ENCODE peak calls at places on chromosome 6, in seven cellular contexts. H is fibroblast of lung; R is iPS-NIHi11; Q is hippocampal formation; L is naive thymus-derived CD8-positive, alpha-beta T cell; T is T-helper 2 cell; U is GF-D8. X is an unnamed sample.

GRCh38 chr6:10460096-10460495 is 45.2 kb upstream of the TFAP2A start:
- DNase-seq in H (no peak), R (no peak), Q (no peak), L (no peak), T (no peak), U (no peak), X (peak; percentile 39)

GRCh38 chr6:99333068-99333467 is 16.4 kb downstream of the FAXC start:
- DNase-seq in H (no peak), R (no peak), Q (no peak), L (no peak), T (no peak), U (no peak), X (no peak)

GRCh38 chr6:16802071-16802470 is 40.8 kb upstream of the ATXN1 start:
- DNase-seq in H (peak; percentile 79), R (no peak), Q (no peak), L (no peak), T (no peak), U (no peak), X (no peak)

GRCh38 chr6:16737389-16737788 is 23.9 kb downstream of the ATXN1 start:
- DNase-seq in H (peak; percentile 55), R (no peak), Q (no peak), L (no peak), T (no peak), U (no peak), X (no peak)

GRCh38 chr6:13278184-13278583 is 50.2 kb downstream of the TBC1D7 start:
- DNase-seq in H (no peak), R (peak; percentile 64), Q (no peak), L (no peak), T (no peak), U (no peak), X (peak; percentile 66)

GRCh38 chr6:135481786-135482369 is 15.7 kb downstream of the AHI1 start:
- DNase-seq in H (peak; percentile 42), R (no peak), Q (no peak), L (no peak), T (peak; percentile 26), U (peak; percentile 25), X (no peak)

GRCh38 chr6:112180095-112180820 is 74.1 kb downstream of the LAMA4 start:
- DNase-seq in H (peak; percentile 93), R (peak; percentile 48), Q (no peak), L (peak; percentile 10), T (peak; percentile 81), U (peak; percentile 22), X (peak; percentile 41)

GRCh38 chr6:25868784-25869183 is 5.3 kb downstream of the SLC17A3 start:
- DNase-seq in H (no peak), R (no peak), Q (no peak), L (no peak), T (no peak), U (no peak), X (no peak)

GRCh38 chr6:100175814-100176275 is 181.8 kb upstream of the MCHR2 start:
- DNase-seq in H (peak; percentile 88), R (no peak), Q (no peak), L (no peak), T (no peak), U (no peak), X (no peak)

GRCh38 chr6:145529582-145529981 is 205.7 kb downstream of the EPM2A start:
- DNase-seq in H (no peak), R (no peak), Q (no peak), L (no peak), T (no peak), U (no peak), X (no peak)

GRCh38 chr6:170034294-170034693 is 256.6 kb downstream of the DLL1 start:
- DNase-seq in H (no peak), R (no peak), Q (peak; percentile 50), L (no peak), T (no peak), U (no peak), X (no peak)

GRCh38 chr6:152099816-152100618 is 292.5 kb downstream of the ESR1 start:
- DNase-seq in H (peak; percentile 71), R (peak; percentile 30), Q (no peak), L (no peak), T (no peak), U (no peak), X (no peak)

GRCh38 chr6:136249336-136249735 is 775 bp downstream of the MTFR2 start:
- DNase-seq in H (no peak), R (no peak), Q (no peak), L (no peak), T (peak; percentile 41), U (no peak), X (no peak)

GRCh38 chr6:23980965-23981364 is 145.1 kb upstream of the NRSN1 start:
- DNase-seq in H (no peak), R (no peak), Q (no peak), L (no peak), T (no peak), U (no peak), X (no peak)

GRCh38 chr6:168584671-168585070 is 143.7 kb downstream of the SMOC2 start:
- DNase-seq in H (no peak), R (no peak), Q (no peak), L (no peak), T (no peak), U (no peak), X (no peak)

GRCh38 chr6:142558785-142559184 is 257.0 kb downstream of the ADGRG6 start:
- DNase-seq in H (no peak), R (no peak), Q (no peak), L (no peak), T (no peak), U (no peak), X (no peak)

GRCh38 chr6:5079692-5080091 is 5.4 kb upstream of the PPP1R3G start:
- DNase-seq in H (no peak), R (no peak), Q (no peak), L (no peak), T (no peak), U (no peak), X (no peak)

GRCh38 chr6:8069887-8070286 is 5.7 kb upstream of the BLOC1S5 start:
- DNase-seq in H (no peak), R (no peak), Q (no peak), L (no peak), T (no peak), U (no peak), X (no peak)

GRCh38 chr6:167683028-167683862 is 143.5 kb upstream of the AFDN start:
- DNase-seq in H (peak; percentile 22), R (no peak), Q (peak; percentile 81), L (no peak), T (no peak), U (no peak), X (no peak)

GRCh38 chr6:127516676-127517273 is 2.4 kb downstream of the MTCL3 start:
- DNase-seq in H (peak; percentile 61), R (peak; percentile 65), Q (peak; percentile 67), L (no peak), T (peak; percentile 82), U (no peak), X (peak; percentile 57)

GRCh38 chr6:16711551-16712249 is 49.6 kb downstream of the ATXN1 start:
- DNase-seq in H (no peak), R (no peak), Q (no peak), L (no peak), T (peak; percentile 89), U (no peak), X (no peak)

GRCh38 chr6:63537126-63537958 is 34.9 kb upstream of the LOC128125822 start:
- DNase-seq in H (no peak), R (peak; percentile 19), Q (no peak), L (no peak), T (no peak), U (no peak), X (no peak)

GRCh38 chr6:48032156-48032555 is 78.8 kb downstream of the PTCHD4 start:
- DNase-seq in H (peak; percentile 96), R (no peak), Q (no peak), L (no peak), T (no peak), U (no peak), X (no peak)

GRCh38 chr6:32189082-32189741 is 790 bp downstream of the PBX2 start:
- DNase-seq in H (no peak), R (no peak), Q (no peak), L (no peak), T (no peak), U (no peak), X (no peak)

GRCh38 chr6:105781248-105781647 is 304.9 kb upstream of the PRDM1 start:
- DNase-seq in H (no peak), R (no peak), Q (no peak), L (no peak), T (peak; percentile 63), U (no peak), X (no peak)

GRCh38 chr6:110939429-110939828 is 19.1 kb upstream of the GTF3C6 start:
- DNase-seq in H (no peak), R (no peak), Q (no peak), L (no peak), T (peak; percentile 75), U (no peak), X (no peak)

GRCh38 chr6:33655155-33655554 is 34.0 kb downstream of the ITPR3 start:
- DNase-seq in H (peak; percentile 6), R (no peak), Q (no peak), L (no peak), T (no peak), U (no peak), X (no peak)

X was measured in B cell.